ENCODE peak calls at places on chromosomes 2 and 18, in six cellular contexts. Y is epithelial cell of esophagus, V is fibroblast of lung, P is RWPE1, D is kidney epithelial cell, J is OCI-LY7. Q is an unnamed sample.

GRCh38 chr2:9473985-9474360 is 378 bp upstream of the IAH1 start:
- DNase-seq in Y (no peak), V (no peak), P (peak), D (no peak), J (no peak), Q (no peak)

GRCh38 chr2:51995293-51995692 is 963.4 kb upstream of the NRXN1 start:
- DNase-seq in Y (no peak), V (peak), P (no peak), D (no peak), J (no peak), Q (peak)

GRCh38 chr2:174039551-174040416 is 74.6 kb upstream of the SP3 start:
- DNase-seq in Y (peak), V (peak), P (peak), D (peak), J (peak), Q (peak)

GRCh38 chr2:161422812-161423211 is 6.7 kb downstream of the TBR1 start:
- DNase-seq in Y (no peak), V (no peak), P (no peak), D (no peak), J (no peak), Q (no peak)

GRCh38 chr2:127597984-127598380 is 48.0 kb upstream of the GPR17 start:
- DNase-seq in Y (peak), V (peak), P (no peak), D (no peak), J (no peak), Q (peak)

GRCh38 chr18:61308795-61309393 is 24.3 kb upstream of the CDH20 start:
- DNase-seq in Y (peak), V (no peak), P (no peak), D (no peak), J (no peak), Q (no peak)

GRCh38 chr2:221309888-221310287 is 262.2 kb downstream of the EPHA4 start:
- DNase-seq in Y (no peak), V (no peak), P (no peak), D (no peak), J (no peak), Q (no peak)

GRCh38 chr2:216661051-216661450 is 27.8 kb downstream of the IGFBP2 start:
- DNase-seq in Y (no peak), V (no peak), P (no peak), D (no peak), J (no peak), Q (no peak)

GRCh38 chr2:25132296-25132630 is 36.1 kb downstream of the POMC start:
- DNase-seq in Y (no peak), V (no peak), P (no peak), D (no peak), J (no peak), Q (no peak)

GRCh38 chr2:239039479-239039861 is 191.6 kb downstream of the TWIST2 start:
- DNase-seq in Y (no peak), V (no peak), P (no peak), D (no peak), J (no peak), Q (no peak)

GRCh38 chr18:22912835-22913234 is 20.3 kb upstream of the RBBP8 start:
- DNase-seq in Y (peak), V (peak), P (peak), D (peak), J (no peak), Q (no peak)

GRCh38 chr2:73952499-73953446 is 26.1 kb downstream of the DGUOK start:
- DNase-seq in Y (peak), V (peak), P (no peak), D (no peak), J (no peak), Q (peak)

GRCh38 chr18:43271593-43272432 is 5.5 kb downstream of the SYT4 start:
- DNase-seq in Y (peak), V (peak), P (peak), D (no peak), J (peak), Q (peak)

GRCh38 chr2:38178556-38179419 is 102.8 kb upstream of the CYP1B1 start:
- DNase-seq in Y (peak), V (peak), P (no peak), D (no peak), J (no peak), Q (peak)

GRCh38 chr2:137845422-137845821 is 118.9 kb upstream of the HNMT start:
- DNase-seq in Y (no peak), V (no peak), P (no peak), D (no peak), J (no peak), Q (no peak)

GRCh38 chr2:63789318-63790051 is 52.2 kb upstream of the UGP2 start:
- DNase-seq in Y (no peak), V (peak), P (no peak), D (no peak), J (no peak), Q (no peak)

GRCh38 chr2:170113168-170113567 is 64.8 kb upstream of the MYO3B start:
- DNase-seq in Y (no peak), V (no peak), P (no peak), D (no peak), J (no peak), Q (no peak)

GRCh38 chr2:235390108-235390815 is 103.6 kb upstream of the AGAP1 start:
- DNase-seq in Y (peak), V (peak), P (no peak), D (no peak), J (peak), Q (peak)

GRCh38 chr2:176934131-176934530 is 278.5 kb upstream of the HNRNPA3 start:
- DNase-seq in Y (no peak), V (no peak), P (no peak), D (no peak), J (no peak), Q (no peak)

GRCh38 chr18:7084080-7084765 is 33.4 kb downstream of the LAMA1 start:
- DNase-seq in Y (peak), V (peak), P (peak), D (no peak), J (no peak), Q (peak)

GRCh38 chr2:84870306-84870705 is 10.6 kb downstream of the TRABD2A start:
- DNase-seq in Y (no peak), V (no peak), P (no peak), D (no peak), J (peak), Q (no peak)

GRCh38 chr2:54459037-54459441 is 2.9 kb downstream of the SPTBN1 start:
- DNase-seq in Y (peak), V (peak), P (no peak), D (no peak), J (peak), Q (peak)

GRCh38 chr2:126634273-126634861 is 21.6 kb upstream of the GYPC start:
- DNase-seq in Y (peak), V (no peak), P (peak), D (no peak), J (peak), Q (peak)

GRCh38 chr18:35106845-35107148 is 65.6 kb downstream of the MAPRE2 start:
- DNase-seq in Y (no peak), V (no peak), P (no peak), D (no peak), J (no peak), Q (no peak)

GRCh38 chr2:88038263-88039105 is 17.1 kb downstream of the KRCC1 start:
- DNase-seq in Y (peak), V (peak), P (peak), D (peak), J (no peak), Q (peak)

GRCh38 chr2:202178342-202178958 is 59.9 kb downstream of the SUMO1 start:
- DNase-seq in Y (peak), V (peak), P (peak), D (no peak), J (peak), Q (peak)

GRCh38 chr2:135055182-135055786 is 3.2 kb downstream of the RAB3GAP1 start:
- DNase-seq in Y (peak), V (peak), P (peak), D (no peak), J (no peak), Q (peak)

GRCh38 chr2:197207608-197208007 is 103.0 kb downstream of the ANKRD44 start:
- DNase-seq in Y (no peak), V (no peak), P (no peak), D (no peak), J (no peak), Q (no peak)

GRCh38 chr18:41436772-41437171 is 518.3 kb upstream of the PIK3C3 start:
- DNase-seq in Y (peak), V (no peak), P (no peak), D (no peak), J (no peak), Q (peak)

GRCh38 chr18:79567481-79568147 is 112.0 kb upstream of the CTDP1 start:
- DNase-seq in Y (peak), V (peak), P (peak), D (peak), J (no peak), Q (peak)

GRCh38 chr2:85216051-85216431 is 82.8 kb downstream of the TCF7L1 start:
- DNase-seq in Y (peak), V (no peak), P (no peak), D (no peak), J (no peak), Q (no peak)

GRCh38 chr2:11422901-11423435 is 43.0 kb downstream of the E2F6 start:
- DNase-seq in Y (no peak), V (no peak), P (no peak), D (no peak), J (no peak), Q (no peak)

GRCh38 chr2:161123531-161124030 is 36.6 kb upstream of the TANK start:
- DNase-seq in Y (peak), V (no peak), P (peak), D (no peak), J (no peak), Q (no peak)

GRCh38 chr2:146701183-146701582 is 1143.6 kb upstream of the ACVR2A start:
- DNase-seq in Y (peak), V (no peak), P (no peak), D (no peak), J (peak), Q (peak)

DNA sequence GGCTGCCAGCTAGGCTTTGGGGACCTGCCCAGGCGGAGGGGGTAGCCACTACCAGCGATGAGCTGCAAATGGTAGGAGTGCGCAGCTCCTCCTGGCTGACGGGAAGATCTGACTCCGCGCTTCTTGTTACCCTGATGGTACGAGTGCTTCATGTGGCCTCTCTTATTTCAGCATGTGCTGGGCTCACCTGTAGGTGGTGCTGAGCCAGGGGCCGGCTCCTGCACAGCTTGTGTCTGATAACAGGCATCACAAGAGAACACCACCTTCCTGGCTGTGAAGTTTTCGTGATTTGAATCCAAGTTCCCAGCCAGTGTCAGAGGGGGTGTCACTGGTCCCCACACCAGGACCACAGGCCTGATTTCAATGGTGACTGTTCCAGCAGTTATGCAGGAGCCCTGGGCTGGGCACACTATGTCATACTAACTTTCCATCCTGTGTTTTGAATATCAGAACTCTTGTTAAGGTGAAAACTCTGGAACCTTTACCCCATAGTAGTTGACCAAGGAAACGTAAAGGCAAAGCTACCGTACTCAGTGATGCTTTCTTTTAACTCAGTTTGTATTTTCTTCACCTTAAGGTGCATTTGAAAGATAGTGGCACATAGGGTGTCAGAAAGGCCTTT is 28.0 kb downstream of the APCDD1 start:
- DNase-seq in Y (no peak), V (no peak), P (no peak), D (no peak), J (no peak), Q (no peak)
- TF ChIP-seq CTCF in Y (no peak), V (no peak), P (no peak), D (no peak), J (peak), Q (no peak)

DNA sequence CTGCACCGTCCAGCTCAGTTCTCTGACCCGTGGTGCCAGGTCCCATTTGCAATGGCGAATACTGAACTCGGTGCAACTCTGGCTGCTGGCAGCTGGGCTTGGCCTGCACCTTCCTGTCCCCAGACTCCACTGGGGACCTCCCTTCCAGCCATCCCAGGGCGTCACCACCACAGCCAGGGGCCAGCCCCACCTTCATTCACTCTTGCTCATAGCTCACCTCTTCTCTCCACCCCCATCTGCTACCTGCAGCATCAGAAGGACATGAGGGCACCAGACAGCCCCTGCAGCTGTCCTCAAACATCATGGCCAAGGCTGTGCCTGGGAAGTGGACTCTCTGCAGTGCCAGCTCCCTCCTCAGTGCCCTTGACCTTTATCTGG is 16.2 kb upstream of the ALPI start:
- DNase-seq in Y (no peak), V (no peak), P (no peak), D (no peak), J (no peak), Q (peak)
- TF ChIP-seq CTCF in Y (peak), V (no peak), P (no peak), D (no peak), J (peak), Q (peak)

GRCh38 chr18:36628435-36629094 is 200.2 kb downstream of the TPGS2 start:
- DNase-seq in Y (peak), V (peak), P (no peak), D (no peak), J (no peak), Q (peak)

GRCh38 chr18:36629836-36630235 is 199.0 kb downstream of the TPGS2 start:
- DNase-seq in Y (no peak), V (no peak), P (no peak), D (no peak), J (no peak), Q (no peak)

GRCh38 chr18:36629095-36629604 is 199.7 kb downstream of the TPGS2 start:
- DNase-seq in Y (no peak), V (no peak), P (no peak), D (no peak), J (no peak), Q (no peak)

GRCh38 chr18:36633961-36634412 is 194.8 kb downstream of the TPGS2 start:
- DNase-seq in Y (peak), V (no peak), P (no peak), D (no peak), J (no peak), Q (no peak)

GRCh38 chr18:36630917-36631316 is 197.9 kb downstream of the TPGS2 start:
- DNase-seq in Y (no peak), V (no peak), P (no peak), D (no peak), J (no peak), Q (no peak)
- TF ChIP-seq CTCF in Y (no peak), V (no peak), P (no peak), D (no peak), J (no peak), Q (no peak)

DNA sequence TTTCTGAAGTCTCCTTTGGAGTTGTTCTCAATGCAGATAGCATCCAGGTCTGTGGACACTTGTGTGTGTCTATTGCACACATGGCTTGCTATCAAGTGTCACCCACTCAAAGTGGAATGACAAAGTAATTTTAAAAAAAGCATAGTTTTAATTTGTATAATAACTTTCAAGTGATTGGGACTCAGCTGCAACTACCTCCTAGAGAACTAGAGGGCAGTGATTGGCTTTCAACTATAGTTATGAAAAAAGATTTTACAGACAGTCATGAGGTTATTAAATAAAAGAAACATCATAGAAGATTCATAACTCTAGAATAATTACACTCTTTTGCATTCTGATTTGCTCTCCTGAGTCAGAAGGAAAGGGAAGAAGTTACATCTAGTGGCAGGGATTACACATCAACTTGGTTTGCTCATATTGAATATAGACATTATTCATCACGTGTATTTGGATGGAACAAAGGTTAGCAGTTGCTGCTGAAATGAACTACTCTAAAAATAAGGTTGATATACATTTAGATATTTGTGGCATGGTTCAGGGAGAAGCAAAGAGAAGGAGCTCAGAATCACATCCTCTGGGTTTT is 4.7 kb downstream of the GPR39 start:
- DNase-seq in Y (peak), V (peak), P (no peak), D (no peak), J (no peak), Q (no peak)
- TF ChIP-seq CTCF in Y (no peak), V (peak), P (no peak), D (no peak), J (peak), Q (peak)